ENCODE peak calls at places on chromosome 17, in six cellular contexts. E is D721Med, B is SK-N-SH, P is retinal pigment epithelial cell, W is colonic mucosa, Z is thoracic aorta. A is an unnamed sample.

GRCh38 chr17:19705771-19706770 is 10.3 kb downstream of the SLC47A2 start:
- DNase-seq in E (peak; percentile 13), B (no peak), P (no peak), W (no peak), Z (no peak), A (no peak)

GRCh38 chr17:21280081-21280518 is 4.4 kb upstream of the MAP2K3 start:
- DNase-seq in E (peak; percentile 89), B (peak; percentile 93), P (no peak), W (peak; percentile 91), Z (peak; percentile 65), A (peak; percentile 95)

GRCh38 chr17:39064814-39065213 is 86.6 kb downstream of the PLXDC1 start:
- DNase-seq in E (no peak), B (no peak), P (no peak), W (no peak), Z (no peak), A (no peak)

GRCh38 chr17:18986541-18987229 is 17.9 kb downstream of the FAM83G start:
- DNase-seq in E (no peak), B (no peak), P (no peak), W (no peak), Z (no peak), A (no peak)

GRCh38 chr17:69761767-69762321 is 313.2 kb upstream of the KCNJ16 start:
- DNase-seq in E (no peak), B (no peak), P (peak; percentile 63), W (no peak), Z (no peak), A (no peak)

GRCh38 chr17:76404256-76404655 is 19.8 kb downstream of the SPHK1 start:
- DNase-seq in E (no peak), B (no peak), P (no peak), W (no peak), Z (no peak), A (no peak)

GRCh38 chr17:11278186-11278983 is 37.4 kb downstream of the SHISA6 start:
- DNase-seq in E (peak; percentile 39), B (no peak), P (no peak), W (no peak), Z (no peak), A (no peak)

GRCh38 chr17:10327640-10328039 is 45.2 kb downstream of the MYH13 start:
- DNase-seq in E (peak; percentile 47), B (peak; percentile 75), P (peak; percentile 8), W (peak; percentile 85), Z (peak; percentile 19), A (peak; percentile 88)

GRCh38 chr17:67578058-67578457 is 139.7 kb upstream of the NOL11 start:
- DNase-seq in E (no peak), B (no peak), P (no peak), W (no peak), Z (no peak), A (no peak)

GRCh38 chr17:40596261-40596919 is 31.1 kb upstream of the CCR7 start:
- DNase-seq in E (no peak), B (peak; percentile 32), P (no peak), W (no peak), Z (no peak), A (no peak)

GRCh38 chr17:51814521-51814920 is 344.0 kb downstream of the CA10 start:
- DNase-seq in E (no peak), B (no peak), P (no peak), W (peak; percentile 65), Z (no peak), A (no peak)

GRCh38 chr17:27263386-27263785 is 30.5 kb upstream of the WSB1 start:
- DNase-seq in E (no peak), B (no peak), P (no peak), W (no peak), Z (no peak), A (no peak)

GRCh38 chr17:48333034-48333491 is 97.0 kb downstream of the SKAP1 start:
- DNase-seq in E (no peak), B (no peak), P (no peak), W (no peak), Z (no peak), A (no peak)

GRCh38 chr17:32333187-32333586 is 8.8 kb downstream of the C17orf75 start:
- DNase-seq in E (no peak), B (no peak), P (no peak), W (no peak), Z (no peak), A (no peak)

GRCh38 chr17:66357037-66357436 is 54.6 kb downstream of the PRKCA start:
- DNase-seq in E (no peak), B (no peak), P (no peak), W (no peak), Z (no peak), A (no peak)

GRCh38 chr17:752620-753219 is 656 bp upstream of the GEMIN4 start:
- DNase-seq in E (no peak), B (peak; percentile 68), P (peak; percentile 22), W (peak; percentile 70), Z (peak; percentile 46), A (no peak)

GRCh38 chr17:39757931-39758873 is 20.5 kb downstream of the GRB7 start:
- DNase-seq in E (no peak), B (no peak), P (no peak), W (no peak), Z (no peak), A (no peak)

GRCh38 chr17:33676444-33676843 is 383.3 kb upstream of the ASIC2 start:
- DNase-seq in E (no peak), B (no peak), P (no peak), W (no peak), Z (no peak), A (no peak)

GRCh38 chr17:61372436-61372835 is 27.2 kb upstream of the TBX2 start:
- DNase-seq in E (no peak), B (no peak), P (no peak), W (no peak), Z (no peak), A (no peak)

GRCh38 chr17:57985675-57985974 is 2.4 kb downstream of the VEZF1 start:
- DNase-seq in E (no peak), B (peak; percentile 48), P (no peak), W (no peak), Z (no peak), A (no peak)

GRCh38 chr17:57663326-57664070 is 81.6 kb downstream of the CCDC182 start:
- DNase-seq in E (no peak), B (peak; percentile 44), P (peak; percentile 29), W (no peak), Z (no peak), A (no peak)

DNA sequence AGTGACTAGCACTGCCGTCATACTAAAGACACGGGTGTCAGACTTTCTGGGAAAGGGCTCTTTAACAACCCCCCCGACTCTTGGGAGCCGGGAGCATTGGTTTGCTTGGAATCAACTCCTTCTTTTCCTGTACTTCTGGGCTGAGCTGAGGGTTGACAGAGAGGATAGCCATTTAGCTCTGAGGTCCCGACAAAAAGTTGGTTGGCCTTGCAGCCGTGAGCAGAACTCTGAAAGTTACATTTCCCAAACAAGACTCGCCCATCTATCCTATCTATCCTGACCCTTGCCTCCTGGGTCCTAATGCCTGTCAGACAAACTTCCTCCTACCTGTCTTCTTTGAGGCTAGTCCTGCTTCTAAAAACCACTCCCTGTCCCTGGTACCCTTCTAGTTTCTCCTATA is 460.8 kb upstream of the TOM1L1 start:
- DNase-seq in E (no peak), B (no peak), P (no peak), W (no peak), Z (no peak), A (no peak)
- TF ChIP-seq CTCF in E (no peak), B (no peak), P (no peak), W (no peak), Z (no peak), A (no peak)

DNA sequence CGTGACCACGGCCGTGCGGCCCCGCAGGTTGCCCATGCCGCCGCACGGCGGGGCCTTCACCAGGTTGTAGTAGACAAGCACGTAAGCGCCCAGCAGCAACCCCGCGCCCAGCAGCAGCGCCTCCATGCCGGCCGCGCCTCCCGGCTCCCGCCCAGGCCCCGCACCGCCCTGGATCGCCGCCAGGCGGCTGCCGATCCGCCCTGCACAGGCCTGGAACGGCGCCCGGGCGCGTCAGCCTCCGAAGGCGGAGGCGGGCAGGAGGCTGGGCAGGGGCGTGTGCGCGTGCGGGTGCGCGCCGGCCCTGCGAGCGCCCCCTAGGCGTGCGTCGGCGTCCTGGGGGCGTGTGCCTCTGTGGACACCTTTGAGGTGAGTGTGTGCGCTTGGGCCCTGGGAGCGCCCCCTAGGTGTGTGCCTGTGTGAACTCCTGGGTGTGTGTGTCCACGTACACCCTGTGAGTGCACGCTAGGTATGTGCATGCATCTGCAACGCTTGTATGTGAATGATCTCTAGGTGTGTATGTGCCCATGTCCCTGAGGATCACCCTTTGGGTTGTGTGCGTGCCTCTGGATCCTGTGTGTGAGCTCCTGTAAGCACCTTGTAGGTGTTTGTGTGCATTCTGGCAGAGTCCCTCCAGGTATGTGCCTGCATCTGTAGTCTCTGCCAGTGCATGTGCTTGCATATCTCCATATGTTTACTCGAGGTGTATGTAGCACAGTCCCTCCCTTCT is at the start of gene DHRS13:
- DNase-seq in E (peak; percentile 80), B (peak; percentile 99), P (peak; percentile 67), W (peak; percentile 94), Z (peak; percentile 44), A (peak; percentile 98)
- TF ChIP-seq CTCF in E (peak; percentile 98), B (peak; percentile 87), P (peak; percentile 74), W (peak; percentile 94), Z (peak; percentile 78), A (peak; percentile 99)

DNA sequence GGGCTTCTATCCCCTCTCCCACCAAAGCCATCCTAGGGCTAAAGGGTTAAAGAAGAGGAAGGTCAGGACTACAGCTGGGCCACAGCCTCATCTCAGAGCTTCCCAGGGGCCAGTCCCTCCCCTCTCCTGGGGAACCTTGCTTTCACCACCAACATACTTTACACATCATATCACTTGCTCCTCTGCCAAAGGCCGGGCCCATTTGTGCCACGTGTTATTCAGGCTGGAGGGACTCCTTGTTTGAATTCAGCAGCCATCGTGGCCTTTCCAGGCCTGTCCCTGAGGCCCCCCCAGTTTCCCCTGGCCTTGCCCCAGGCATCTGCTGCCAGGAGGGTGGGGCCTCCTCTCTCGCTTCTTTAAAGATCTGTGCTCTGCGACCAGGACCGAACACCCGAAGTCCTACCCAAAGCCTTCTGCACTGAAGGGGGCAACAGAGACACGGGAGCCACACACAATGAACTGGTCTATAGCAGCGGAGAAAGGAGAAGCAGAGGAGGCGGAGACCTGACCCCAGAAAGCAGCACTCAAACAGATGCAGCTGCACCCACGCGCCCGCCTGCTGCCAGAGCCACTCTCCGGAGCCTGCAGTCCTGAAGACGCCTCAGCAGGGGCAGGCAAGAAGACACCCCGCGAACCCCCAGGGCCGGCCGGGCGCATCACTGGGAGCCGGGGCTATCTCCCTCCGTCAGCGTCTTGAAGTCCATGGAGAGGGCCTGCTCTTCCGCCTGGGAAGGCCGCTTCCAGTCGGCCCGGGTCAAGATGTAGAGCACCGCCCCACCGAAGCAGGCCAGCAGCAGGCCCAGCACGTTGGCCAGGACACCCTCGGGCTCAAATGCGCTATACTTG is 12.1 kb downstream of the CYB561 start:
- DNase-seq in E (no peak), B (peak; percentile 64), P (no peak), W (peak; percentile 57), Z (peak; percentile 70), A (no peak)
- TF ChIP-seq CTCF in E (no peak), B (peak; percentile 25), P (no peak), W (no peak), Z (no peak), A (no peak)

DNA sequence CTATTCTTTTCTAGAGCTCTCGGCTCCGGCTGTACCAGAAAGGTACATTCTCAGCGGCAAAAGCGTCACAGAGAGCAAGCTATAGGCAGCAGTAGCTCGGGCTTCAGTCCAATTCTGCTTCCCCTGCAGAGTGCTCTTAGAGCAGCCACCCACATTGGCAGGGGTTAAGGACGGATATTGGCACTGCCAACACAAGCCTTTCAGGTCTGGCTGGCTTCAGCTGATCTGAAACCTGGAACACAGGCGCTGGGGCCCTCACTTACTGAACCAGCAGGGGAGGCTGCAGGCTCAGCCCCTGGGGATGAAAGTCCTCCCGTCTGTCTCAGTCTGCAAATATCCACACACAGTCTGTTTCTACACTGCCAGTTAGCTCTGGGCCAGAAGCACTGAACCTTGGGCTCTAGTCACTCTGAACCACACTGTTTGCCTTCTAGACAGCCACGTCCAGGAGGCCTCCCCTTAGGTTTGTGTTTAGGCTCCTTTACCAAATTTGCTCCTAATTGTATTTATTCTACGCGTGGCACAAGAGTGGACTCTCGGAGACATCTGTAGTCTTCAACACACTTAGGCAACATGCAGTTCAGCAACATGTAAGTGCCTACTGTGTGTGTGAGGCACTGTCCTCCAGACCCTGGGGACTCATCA is 40.1 kb downstream of the HIC1 start:
- DNase-seq in E (no peak), B (peak; percentile 37), P (peak; percentile 27), W (no peak), Z (no peak), A (no peak)
- TF ChIP-seq CTCF in E (peak; percentile 44), B (peak; percentile 55), P (peak; percentile 92), W (peak; percentile 28), Z (peak; percentile 86), A (no peak)